ENCODE peak calls at places on chromosome 16, in six cellular contexts. B is A549, Z is ovary, T is stomach, I is H1, S is SK-N-SH. A is an unnamed sample.

GRCh38 chr16:89602273-89602951 is 11.0 kb upstream of the DPEP1 start:
- DNase-seq in B (peak), Z (peak), T (no peak), I (peak), S (peak), A (no peak)

GRCh38 chr16:48081656-48082055 is 74.1 kb downstream of the ABCC12 start:
- DNase-seq in B (peak), Z (no peak), T (no peak), I (no peak), S (no peak), A (no peak)

GRCh38 chr16:12646490-12647274 is 157.0 kb downstream of the CPPED1 start:
- DNase-seq in B (no peak), Z (no peak), T (peak), I (no peak), S (peak), A (no peak)

GRCh38 chr16:80602894-80603293 is 62.1 kb downstream of the DYNLRB2 start:
- DNase-seq in B (no peak), Z (no peak), T (no peak), I (no peak), S (no peak), A (no peak)

GRCh38 chr16:13342675-13343074 is 441.3 kb downstream of the SHISA9 start:
- DNase-seq in B (no peak), Z (no peak), T (no peak), I (no peak), S (no peak), A (no peak)

GRCh38 chr16:27286446-27286845 is 17.9 kb upstream of the NSMCE1 start:
- DNase-seq in B (peak), Z (no peak), T (no peak), I (no peak), S (no peak), A (no peak)

GRCh38 chr16:57590654-57591085 is 37.8 kb upstream of the ADGRG1 start:
- DNase-seq in B (peak), Z (no peak), T (no peak), I (no peak), S (no peak), A (peak)

GRCh38 chr16:17312100-17312732 is 158.5 kb downstream of the XYLT1 start:
- DNase-seq in B (no peak), Z (no peak), T (peak), I (no peak), S (no peak), A (no peak)

GRCh38 chr16:9151597-9151996 is 60.2 kb downstream of the HAPSTR1 start:
- DNase-seq in B (peak), Z (no peak), T (no peak), I (no peak), S (no peak), A (no peak)

GRCh38 chr16:11107781-11108465 is 148.1 kb downstream of the SOCS1 start:
- DNase-seq in B (no peak), Z (no peak), T (no peak), I (no peak), S (no peak), A (no peak)

GRCh38 chr16:78642621-78643285 is 543.3 kb downstream of the WWOX start:
- DNase-seq in B (no peak), Z (no peak), T (no peak), I (no peak), S (no peak), A (no peak)

GRCh38 chr16:30997887-30998711 is 12.3 kb downstream of the STX1B start:
- DNase-seq in B (peak), Z (no peak), T (no peak), I (no peak), S (no peak), A (no peak)

GRCh38 chr16:4298761-4299522 is 16.9 kb upstream of the GLIS2 start:
- DNase-seq in B (peak), Z (peak), T (peak), I (peak), S (peak), A (no peak)
- TF ChIP-seq EP300 in B (peak), Z (no peak), T (no peak), I (no peak), S (no peak), A (no peak)

GRCh38 chr16:405548-406506 is 4.1 kb downstream of the DECR2 start:
- DNase-seq in B (no peak), Z (no peak), T (no peak), I (no peak), S (no peak), A (no peak)
- TF ChIP-seq EP300 in B (no peak), Z (no peak), T (no peak), I (no peak), S (no peak), A (no peak)

GRCh38 chr16:72565137-72565536 is 393.2 kb upstream of the PMFBP1 start:
- DNase-seq in B (no peak), Z (no peak), T (no peak), I (no peak), S (no peak), A (no peak)
- TF ChIP-seq EP300 in B (no peak), Z (no peak), T (no peak), I (no peak), S (no peak), A (no peak)

GRCh38 chr16:20806168-20807050 is at the start of the genes ERI2 and REXO5:
- DNase-seq in B (peak), Z (peak), T (peak), I (peak), S (peak), A (peak)
- TF ChIP-seq EP300 in B (no peak), Z (no peak), T (no peak), I (no peak), S (peak), A (no peak)

GRCh38 chr16:60902114-60902513 is 1134.1 kb downstream of the CDH8 start:
- DNase-seq in B (no peak), Z (no peak), T (no peak), I (no peak), S (no peak), A (no peak)
- TF ChIP-seq EP300 in B (no peak), Z (no peak), T (no peak), I (no peak), S (no peak), A (no peak)

GRCh38 chr16:53055603-53056527 is 1.1 kb downstream of the CHD9 start:
- DNase-seq in B (peak), Z (peak), T (no peak), I (peak), S (peak), A (no peak)
- TF ChIP-seq EP300 in B (no peak), Z (no peak), T (no peak), I (no peak), S (no peak), A (no peak)

GRCh38 chr16:86554917-86555762 is at the start of gene MTHFSD:
- DNase-seq in B (peak), Z (peak), T (peak), I (peak), S (peak), A (peak)
- TF ChIP-seq EP300 in B (no peak), Z (no peak), T (no peak), I (no peak), S (no peak), A (no peak)